ENCODE peak calls at places on chromosomes 2 and 18, in eight cellular contexts. R is upper lobe of left lung, K is heart left ventricle, A is upper lobe of right lung, F is tibial artery, G is Calu3, L is RWPE2, B is HFF-Myc. V is an unnamed sample.

GRCh38 chr2:223416826-223417610 is 185.1 kb downstream of the SCG2 start:
- DNase-seq in A (no peak), G (no peak), R (no peak), K (no peak), B (no peak), F (no peak), L (no peak), V (no peak)

GRCh38 chr18:68449292-68449691 is 265.6 kb downstream of the TMX3 start:
- DNase-seq in K (no peak), B (peak; percentile 46), R (no peak), L (no peak), F (no peak), G (no peak), A (no peak), V (peak; percentile 72)

GRCh38 chr18:9615973-9616559 is 1.7 kb upstream of the PPP4R1 start:
- DNase-seq in R (no peak), A (no peak), K (no peak), L (no peak), F (no peak), G (no peak), B (no peak), V (no peak)

GRCh38 chr2:31404302-31404701 is 10.2 kb downstream of the XDH start:
- DNase-seq in R (no peak), F (no peak), A (no peak), B (no peak), L (no peak), K (no peak), G (no peak), V (no peak)

GRCh38 chr18:58223717-58224424 is 179.8 kb downstream of the NEDD4L start:
- DNase-seq in G (peak; percentile 55), K (peak; percentile 62), L (peak; percentile 68), B (peak; percentile 82), R (no peak), F (no peak), A (peak; percentile 76), V (peak; percentile 58)

GRCh38 chr18:12857215-12857924 is 26.7 kb downstream of the PTPN2 start:
- DNase-seq in K (no peak), B (no peak), R (no peak), F (no peak), L (no peak), A (no peak), G (no peak), V (no peak)

GRCh38 chr2:45699032-45699658 is 47.7 kb downstream of the PRKCE start:
- DNase-seq in L (no peak), B (peak; percentile 21), K (no peak), F (no peak), G (no peak), R (no peak), A (no peak), V (no peak)

GRCh38 chr18:36352384-36352783 is 54.9 kb downstream of the FHOD3 start:
- DNase-seq in R (no peak), G (no peak), F (peak; percentile 33), K (no peak), B (peak; percentile 74), L (no peak), A (no peak), V (peak; percentile 66)

GRCh38 chr2:67290451-67290991 is 106.6 kb upstream of the ETAA1 start:
- DNase-seq in L (peak; percentile 78), K (no peak), G (peak; percentile 72), R (no peak), B (peak; percentile 63), A (no peak), F (no peak), V (peak; percentile 71)

GRCh38 chr18:370753-371615 is 103.1 kb upstream of the THOC1 start:
- DNase-seq in A (no peak), B (no peak), K (no peak), G (no peak), L (no peak), F (no peak), R (no peak), V (no peak)

GRCh38 chr2:88331239-88331638 is 121.3 kb downstream of the FOXI3 start:
- DNase-seq in F (no peak), G (no peak), R (no peak), B (no peak), A (no peak), L (no peak), K (no peak), V (no peak)

GRCh38 chr2:219127236-219127635 is 33.4 kb downstream of the NHEJ1 start:
- DNase-seq in F (no peak), K (no peak), A (no peak), G (no peak), B (no peak), R (no peak), L (no peak), V (no peak)

DNA sequence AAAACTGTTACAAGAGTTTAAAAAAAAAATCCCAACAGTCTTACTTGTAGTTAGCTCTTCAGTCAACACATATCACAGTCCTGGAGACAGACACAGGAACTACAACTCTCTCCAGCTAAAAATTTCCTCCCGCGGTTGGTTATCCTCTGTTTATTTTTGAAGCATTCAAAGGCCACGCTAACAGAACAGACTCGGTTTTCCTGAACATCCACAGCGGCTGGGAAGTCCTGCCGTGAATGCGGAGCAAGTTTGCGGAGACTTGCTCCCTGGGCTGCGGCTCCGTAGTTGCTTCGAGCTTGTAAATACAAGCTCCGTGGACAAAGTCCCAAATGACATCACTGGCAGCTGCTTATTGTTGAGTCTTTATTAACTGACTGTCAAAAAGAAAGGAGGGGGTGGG is at the start of gene NCKAP5:
- DNase-seq in G (no peak), F (no peak), B (no peak), A (no peak), R (peak; percentile 6), K (no peak), L (no peak), V (no peak)
- TF ChIP-seq CTCF in G (no peak), F (no peak), B (no peak), A (peak; percentile 15), R (no peak), K (no peak), L (no peak), V (no peak)

GRCh38 chr2:221569342-221570278 is 2.5 kb downstream of the EPHA4 start:
- DNase-seq in L (no peak), A (no peak), F (no peak), R (no peak), B (no peak), K (no peak), G (no peak), V (no peak)

GRCh38 chr2:221571391-221572179 is 519 bp downstream of the EPHA4 start:
- DNase-seq in K (no peak), R (peak; percentile 85), F (peak; percentile 33), G (peak; percentile 23), L (no peak), B (no peak), A (peak; percentile 75), V (no peak)

GRCh38 chr2:221572180-221572820 is at the start of gene EPHA4:
- DNase-seq in L (peak; percentile 69), G (peak; percentile 92), K (peak; percentile 89), B (peak; percentile 33), A (peak; percentile 92), F (peak; percentile 82), R (peak; percentile 97), V (peak; percentile 80)

GRCh38 chr2:221571108-221571390 is 1.1 kb downstream of the EPHA4 start:
- DNase-seq in B (no peak), F (no peak), A (no peak), R (peak; percentile 64), G (no peak), L (no peak), K (no peak), V (no peak)

GRCh38 chr2:221570321-221571107 is 1.6 kb downstream of the EPHA4 start:
- DNase-seq in L (no peak), B (no peak), A (no peak), G (no peak), F (no peak), R (peak; percentile 36), K (no peak), V (no peak)
- TF ChIP-seq CTCF in L (peak; percentile 14), B (peak; percentile 8), A (no peak), G (no peak), F (no peak), R (no peak), K (no peak), V (peak; percentile 40)

DNA sequence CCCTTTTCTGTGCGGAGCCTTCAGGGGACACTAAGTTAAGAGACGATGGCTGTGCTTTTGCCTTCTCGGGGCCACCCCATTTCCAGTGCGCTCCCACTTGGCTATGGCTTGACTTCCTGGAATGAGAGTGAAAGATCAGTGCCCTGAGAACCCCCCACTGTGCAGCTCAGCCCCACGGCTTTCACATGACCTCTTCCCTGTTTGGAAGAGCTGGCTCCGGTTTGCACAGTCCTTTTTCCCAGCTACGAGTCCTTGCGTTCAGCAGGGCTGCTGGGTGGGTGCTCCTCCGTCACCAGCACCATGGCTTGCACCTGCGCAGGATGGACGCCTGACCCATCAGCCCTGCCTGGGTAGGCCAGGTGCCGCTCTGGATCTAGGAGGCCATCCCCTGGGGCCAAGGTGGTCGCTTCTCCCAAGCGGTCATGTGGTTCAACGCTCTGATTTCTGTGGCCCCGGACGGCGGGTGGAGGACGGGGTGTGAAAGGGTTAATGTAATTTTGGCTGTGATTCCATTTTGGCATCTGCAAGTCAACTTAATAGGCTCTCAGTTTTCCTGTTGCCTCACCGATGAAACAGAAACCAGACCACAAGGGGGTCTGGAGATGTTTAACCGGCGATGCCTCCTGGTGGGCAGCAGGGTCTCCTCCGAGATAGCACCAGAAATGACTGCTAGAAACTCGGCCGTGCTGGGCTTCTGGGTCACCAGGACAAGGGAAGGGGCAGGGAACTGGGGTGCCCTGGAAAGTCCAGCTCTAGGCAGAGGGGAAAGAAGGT is 113.1 kb upstream of the HAAO start:
- DNase-seq in G (no peak), A (no peak), R (no peak), B (no peak), L (no peak), K (no peak), F (no peak), V (no peak)
- TF ChIP-seq CTCF in G (no peak), A (peak; percentile 25), R (peak; percentile 20), B (peak; percentile 52), L (no peak), K (peak; percentile 33), F (no peak), V (peak; percentile 39)

GRCh38 chr2:7951001-7951400 is 730.9 kb upstream of the ID2 start:
- DNase-seq in F (no peak), R (peak; percentile 70), A (no peak), L (no peak), B (no peak), G (no peak), K (no peak), V (no peak)

GRCh38 chr2:7950035-7950612 is 731.7 kb upstream of the ID2 start:
- DNase-seq in K (no peak), A (no peak), L (no peak), B (no peak), R (peak; percentile 49), G (no peak), F (no peak), V (no peak)

GRCh38 chr2:7951490-7951889 is 730.4 kb upstream of the ID2 start:
- DNase-seq in R (no peak), B (no peak), K (no peak), F (no peak), G (no peak), A (no peak), L (no peak), V (no peak)

GRCh38 chr2:7953184-7953583 is 728.7 kb upstream of the ID2 start:
- DNase-seq in K (no peak), F (no peak), L (no peak), G (no peak), A (no peak), B (no peak), R (no peak), V (no peak)

DNA sequence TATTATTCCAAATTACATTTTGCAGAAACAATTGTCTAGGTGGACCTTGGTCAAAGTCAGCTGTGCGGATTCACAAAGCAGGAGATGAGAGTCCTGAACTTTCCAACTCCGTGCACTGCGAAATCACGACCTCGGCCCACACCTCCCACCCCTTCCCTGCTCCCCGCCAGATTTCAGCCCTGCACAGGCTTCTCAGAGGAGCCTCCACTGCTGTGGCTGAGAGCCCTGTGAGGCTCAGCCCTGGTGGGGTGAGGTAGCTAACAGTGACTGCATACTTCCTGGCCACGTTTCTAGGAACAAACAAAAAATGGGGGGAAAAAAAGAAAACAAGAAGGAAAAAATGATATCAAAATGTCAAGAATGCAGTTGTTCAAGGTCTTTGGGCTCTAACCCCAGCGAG is 729.8 kb upstream of the ID2 start:
- DNase-seq in K (no peak), B (no peak), A (no peak), G (no peak), L (no peak), F (no peak), R (no peak), V (no peak)
- TF ChIP-seq CTCF in K (no peak), B (no peak), A (no peak), G (no peak), L (no peak), F (no peak), R (no peak), V (no peak)